ENCODE peak calls at places on chromosome 3, in four cellular contexts. One of them, this sample, is unnamed.

GRCh38 chr3:16103472-16103871 is 71.0 kb upstream of the GALNT15 start:
- DNase-seq in MM.1S: no peak
- DNase-seq in left lung: no peak
- DNase-seq in suprapubic skin: no peak
- DNase-seq in this sample: no peak

GRCh38 chr3:134345202-134345601 is 29.0 kb downstream of the AMOTL2 start:
- DNase-seq in MM.1S: no peak
- DNase-seq in suprapubic skin: no peak
- DNase-seq in left lung: peak
- DNase-seq in this sample: peak

GRCh38 chr3:160564205-160564922 is 1.0 kb downstream of the KPNA4 start:
- DNase-seq in MM.1S: peak
- DNase-seq in left lung: peak
- DNase-seq in suprapubic skin: peak
- DNase-seq in this sample: peak

GRCh38 chr3:143786229-143787199 is 61.8 kb downstream of the SLC9A9 start:
- DNase-seq in MM.1S: no peak
- DNase-seq in left lung: no peak
- DNase-seq in suprapubic skin: no peak
- DNase-seq in this sample: peak

GRCh38 chr3:32392530-32393302 is 1.1 kb downstream of the CMTM7 start:
- DNase-seq in left lung: peak
- DNase-seq in suprapubic skin: peak
- DNase-seq in MM.1S: no peak
- DNase-seq in this sample: peak

GRCh38 chr3:38311474-38311873 is 29.4 kb downstream of the SLC22A14 start:
- DNase-seq in left lung: no peak
- DNase-seq in suprapubic skin: no peak
- DNase-seq in MM.1S: no peak
- DNase-seq in this sample: no peak

GRCh38 chr3:68306571-68306970 is 625.8 kb downstream of the TAFA4 start:
- DNase-seq in left lung: no peak
- DNase-seq in MM.1S: peak
- DNase-seq in suprapubic skin: no peak
- DNase-seq in this sample: no peak

GRCh38 chr3:197511130-197511529 is 44.6 kb downstream of the BDH1 start:
- DNase-seq in suprapubic skin: no peak
- DNase-seq in MM.1S: no peak
- DNase-seq in left lung: no peak
- DNase-seq in this sample: no peak

GRCh38 chr3:126490619-126491018 is 14.9 kb upstream of the ZXDC start:
- DNase-seq in suprapubic skin: no peak
- DNase-seq in left lung: no peak
- DNase-seq in MM.1S: peak
- DNase-seq in this sample: no peak

GRCh38 chr3:171700653-171701052 is 109.6 kb downstream of the PLD1 start:
- DNase-seq in MM.1S: no peak
- DNase-seq in suprapubic skin: no peak
- DNase-seq in left lung: no peak
- DNase-seq in this sample: no peak
- H3K27ac ChIP-seq in MM.1S: no peak
- H3K27ac ChIP-seq in suprapubic skin: no peak
- H3K27ac ChIP-seq in left lung: no peak
- H3K27ac ChIP-seq in this sample: peak

GRCh38 chr3:129576514-129577345 is 29.7 kb downstream of the PLXND1 start:
- DNase-seq in suprapubic skin: no peak
- DNase-seq in MM.1S: peak
- DNase-seq in left lung: peak
- DNase-seq in this sample: no peak
- H3K4me3 ChIP-seq in suprapubic skin: no peak
- H3K4me3 ChIP-seq in MM.1S: no peak
- H3K4me3 ChIP-seq in left lung: no peak
- H3K4me3 ChIP-seq in this sample: no peak

DNA sequence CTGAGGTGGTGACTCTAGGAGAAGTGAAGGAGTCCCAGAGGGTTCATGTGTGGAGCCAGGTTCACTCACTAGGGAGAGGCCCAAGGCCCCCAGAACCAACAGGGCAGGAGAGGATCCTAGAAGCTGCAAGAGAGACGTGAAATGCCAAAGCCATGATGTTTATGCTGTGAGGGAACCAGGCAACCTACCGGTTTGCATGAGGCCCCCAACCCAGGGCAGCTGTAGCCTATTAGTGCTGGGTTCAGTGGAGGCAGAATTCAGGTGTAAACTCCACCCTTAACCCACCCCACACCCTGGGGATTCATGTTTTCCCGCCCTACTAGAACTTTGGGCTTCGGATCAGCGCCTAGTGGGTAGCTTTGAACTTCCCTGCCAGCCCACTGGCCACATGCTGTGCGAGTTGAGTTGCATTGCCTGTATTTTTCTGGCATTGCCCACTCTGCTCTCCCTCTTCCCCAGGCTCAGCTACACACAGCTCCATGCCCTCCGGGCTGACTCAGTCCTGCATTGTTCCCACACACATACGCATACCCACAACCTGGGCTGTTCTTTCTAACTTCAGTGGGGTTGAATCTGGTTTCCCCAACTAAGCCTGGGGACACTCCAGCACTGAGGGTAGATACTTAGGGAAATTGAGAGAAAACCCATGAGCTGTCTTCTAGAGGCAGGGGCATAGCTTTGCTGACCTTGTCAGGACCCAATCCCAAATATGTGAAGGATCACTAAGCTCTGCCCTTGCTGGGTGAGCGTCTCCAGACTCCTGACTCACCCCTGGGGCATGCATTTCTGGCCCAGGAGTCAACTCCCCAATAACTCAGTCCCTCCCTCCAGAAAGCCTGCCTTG is 2.0 kb upstream of the ZBTB47 start:
- DNase-seq in left lung: no peak
- DNase-seq in suprapubic skin: no peak
- DNase-seq in MM.1S: no peak
- DNase-seq in this sample: no peak
- H3K27ac ChIP-seq in left lung: peak
- H3K27ac ChIP-seq in suprapubic skin: peak
- H3K27ac ChIP-seq in MM.1S: no peak
- H3K27ac ChIP-seq in this sample: peak

DNA sequence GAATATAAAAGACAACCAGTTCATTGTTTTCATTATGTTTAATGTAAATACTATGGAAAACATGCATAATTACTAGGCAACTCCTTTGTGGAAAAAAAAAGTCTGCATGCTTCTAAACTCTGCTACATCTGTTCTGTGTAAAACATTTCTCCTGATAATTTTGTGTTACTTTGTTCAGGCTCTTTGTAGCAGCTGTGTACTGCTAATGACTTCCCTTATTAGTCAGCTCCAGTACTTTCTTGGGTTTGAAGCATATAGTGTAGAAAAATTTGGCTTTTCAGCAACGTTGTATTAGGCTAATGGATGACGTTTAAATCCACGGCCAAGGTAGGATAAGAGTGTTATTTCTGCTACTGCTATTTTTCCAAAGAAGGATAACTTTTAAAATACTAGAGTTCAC is 111.5 kb downstream of the FEZF2 start:
- DNase-seq in suprapubic skin: no peak
- DNase-seq in MM.1S: no peak
- DNase-seq in left lung: no peak
- DNase-seq in this sample: no peak
- H3K4me3 ChIP-seq in suprapubic skin: no peak
- H3K4me3 ChIP-seq in MM.1S: no peak
- H3K4me3 ChIP-seq in left lung: no peak
- H3K4me3 ChIP-seq in this sample: no peak

DNA sequence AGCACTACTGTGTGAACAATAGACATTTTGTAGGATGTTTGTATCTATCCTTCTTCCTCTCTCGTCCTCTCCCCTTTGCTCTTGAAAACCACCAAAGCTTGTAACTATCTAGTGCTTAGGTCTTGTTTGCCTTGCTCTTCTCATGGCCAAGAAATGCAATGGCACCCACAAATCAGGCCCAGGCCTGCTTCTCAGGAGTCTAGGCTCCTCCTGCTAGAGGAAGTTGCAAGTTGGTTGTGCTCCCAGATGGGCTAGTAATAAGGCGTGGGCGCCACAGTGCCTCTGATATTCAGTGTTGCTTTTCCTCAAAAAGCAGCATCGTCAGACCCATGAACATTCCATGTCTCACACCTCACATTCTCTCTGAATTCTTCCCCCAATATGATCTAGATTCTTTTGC is 28.7 kb downstream of the ZNF385D start:
- DNase-seq in suprapubic skin: no peak
- DNase-seq in left lung: no peak
- DNase-seq in MM.1S: no peak
- DNase-seq in this sample: no peak
- H3K27ac ChIP-seq in suprapubic skin: no peak
- H3K27ac ChIP-seq in left lung: no peak
- H3K27ac ChIP-seq in MM.1S: no peak
- H3K27ac ChIP-seq in this sample: no peak

This sample was measured in aorta.